ENCODE peak calls at places on chromosomes 13 and 19, in four cellular contexts. R is HepG2, D is K562, M is GM12878. N is an unnamed sample.

GRCh38 chr19:21483589-21484170 is 21.7 kb upstream of the ZNF429 start:
- DNase-seq in R (no peak), D (peak), M (no peak), N (no peak)

GRCh38 chr19:52667972-52668371 is 29.8 kb upstream of the ZNF83 start:
- DNase-seq in R (no peak), D (no peak), M (no peak), N (no peak)

GRCh38 chr13:38970380-38971051 is 20.1 kb downstream of the STOML3 start:
- DNase-seq in R (no peak), D (no peak), M (no peak), N (no peak)

GRCh38 chr13:40187836-40188591 is 478.4 kb downstream of the FOXO1 start:
- DNase-seq in R (no peak), D (no peak), M (no peak), N (no peak)

GRCh38 chr19:55225415-55225958 is 3.1 kb downstream of the TMEM86B start:
- DNase-seq in R (no peak), D (no peak), M (no peak), N (no peak)

GRCh38 chr13:94416454-94417080 is 62.9 kb downstream of the DCT start:
- DNase-seq in R (peak), D (no peak), M (no peak), N (peak)

GRCh38 chr13:90068658-90069057 is 1278.8 kb upstream of the MIR17HG start:
- DNase-seq in R (no peak), D (no peak), M (no peak), N (no peak)

GRCh38 chr13:30103161-30103858 is 204.0 kb downstream of the KATNAL1 start:
- DNase-seq in R (no peak), D (no peak), M (no peak), N (no peak)

GRCh38 chr13:28494861-28495585 is at the start of gene FLT1:
- DNase-seq in R (no peak), D (peak), M (no peak), N (no peak)

GRCh38 chr13:71879129-71879535 is 12.1 kb upstream of the DACH1 start:
- DNase-seq in R (peak), D (no peak), M (no peak), N (peak)

GRCh38 chr13:51785592-51786424 is 18.2 kb downstream of the DHRS12 start:
- DNase-seq in R (no peak), D (peak), M (no peak), N (no peak)
- TF ChIP-seq REST in R (no peak), D (no peak), M (no peak), N (no peak)

GRCh38 chr13:64755961-64756360 is 2474.2 kb downstream of the PCDH9 start:
- DNase-seq in R (no peak), D (no peak), M (no peak), N (no peak)
- TF ChIP-seq SP1 in R (no peak), D (no peak), M (no peak), N (no peak)

GRCh38 chr19:3095375-3096191 is 1.4 kb downstream of the GNA11 start:
- DNase-seq in R (peak), D (no peak), M (no peak), N (no peak)
- TF ChIP-seq REST in R (no peak), D (no peak), M (no peak), N (no peak)

DNA sequence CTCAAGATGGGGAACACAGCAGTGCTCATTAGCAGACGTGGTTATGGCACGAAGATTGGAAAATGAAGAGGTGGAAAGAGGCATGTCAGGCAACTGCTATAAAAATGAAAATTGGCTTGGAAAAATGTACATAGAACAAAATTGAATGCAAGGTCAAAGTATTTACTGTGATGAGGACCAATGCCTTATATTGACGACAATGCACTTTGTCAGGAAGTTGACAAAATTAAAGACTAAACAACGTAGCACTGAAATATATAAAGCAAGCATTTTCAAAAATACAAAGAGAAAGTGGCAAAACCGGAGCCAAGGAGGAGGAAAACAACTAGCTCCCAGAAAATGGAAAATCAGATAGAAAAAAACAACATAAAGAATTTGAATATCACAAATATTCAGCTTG is 113.7 kb upstream of the SGCG start:
- DNase-seq in R (no peak), D (no peak), M (no peak), N (no peak)
- TF ChIP-seq SP1 in R (no peak), D (no peak), M (no peak), N (no peak)

GRCh38 chr19:14496849-14497346 is 971 bp upstream of the GIPC1 start:
- DNase-seq in R (no peak), D (peak), M (no peak), N (no peak)
- TF ChIP-seq REST in R (no peak), D (no peak), M (no peak), N (no peak)

GRCh38 chr19:54145541-54146158 is 8.1 kb downstream of the CNOT3 start:
- DNase-seq in R (no peak), D (no peak), M (no peak), N (no peak)

GRCh38 chr19:54141356-54141755 is 3.8 kb downstream of the CNOT3 start:
- DNase-seq in R (no peak), D (no peak), M (no peak), N (no peak)

GRCh38 chr19:54137913-54138776 is 583 bp downstream of the CNOT3 start:
- DNase-seq in R (no peak), D (peak), M (no peak), N (no peak)

GRCh38 chr19:54138777-54139256 is 1.3 kb downstream of the CNOT3 start:
- DNase-seq in R (no peak), D (no peak), M (no peak), N (no peak)

DNA sequence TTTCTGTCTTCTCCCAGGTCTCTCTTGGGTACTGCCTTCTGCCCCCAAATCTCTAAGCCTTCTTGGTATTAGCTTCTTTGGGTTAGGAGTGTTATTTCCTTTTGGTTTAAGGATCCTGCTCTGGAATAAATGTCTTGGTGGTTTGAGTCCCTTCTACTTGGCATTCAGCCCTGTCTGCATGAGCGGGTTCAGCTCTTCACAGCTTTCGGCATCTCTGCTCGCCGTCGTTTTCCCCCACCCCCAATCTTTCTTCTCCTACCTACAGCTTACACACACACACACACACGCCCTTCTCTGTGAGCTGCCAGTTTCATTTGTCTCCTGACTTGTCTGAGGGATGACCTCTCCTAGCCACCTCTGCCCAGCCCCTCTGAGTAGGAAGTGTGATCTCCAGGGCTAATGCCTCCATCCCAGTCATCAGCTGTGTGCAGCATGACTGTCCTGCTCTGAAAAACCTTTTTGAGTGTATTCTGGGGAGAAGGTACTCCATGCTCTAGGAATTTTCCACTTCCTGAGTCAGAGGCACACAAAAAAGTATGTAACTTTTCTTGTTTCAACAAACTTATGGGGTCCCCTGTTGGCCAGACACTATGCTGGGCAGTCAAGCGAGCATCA is 4.7 kb downstream of the CNOT3 start:
- DNase-seq in R (no peak), D (no peak), M (no peak), N (no peak)
- TF ChIP-seq SP1 in R (no peak), D (no peak), M (no peak), N (no peak)

GRCh38 chr19:35883920-35884319 is 15.5 kb downstream of the APLP1 start:
- DNase-seq in R (no peak), D (no peak), M (no peak), N (no peak)

GRCh38 chr19:35879068-35879467 is 10.7 kb downstream of the APLP1 start:
- DNase-seq in R (no peak), D (no peak), M (no peak), N (no peak)

GRCh38 chr19:35882074-35882832 is 13.9 kb downstream of the APLP1 start:
- DNase-seq in R (peak), D (peak), M (peak), N (peak)

GRCh38 chr19:35885225-35885624 is 15.1 kb downstream of the NFKBID start:
- DNase-seq in R (no peak), D (no peak), M (no peak), N (no peak)

DNA sequence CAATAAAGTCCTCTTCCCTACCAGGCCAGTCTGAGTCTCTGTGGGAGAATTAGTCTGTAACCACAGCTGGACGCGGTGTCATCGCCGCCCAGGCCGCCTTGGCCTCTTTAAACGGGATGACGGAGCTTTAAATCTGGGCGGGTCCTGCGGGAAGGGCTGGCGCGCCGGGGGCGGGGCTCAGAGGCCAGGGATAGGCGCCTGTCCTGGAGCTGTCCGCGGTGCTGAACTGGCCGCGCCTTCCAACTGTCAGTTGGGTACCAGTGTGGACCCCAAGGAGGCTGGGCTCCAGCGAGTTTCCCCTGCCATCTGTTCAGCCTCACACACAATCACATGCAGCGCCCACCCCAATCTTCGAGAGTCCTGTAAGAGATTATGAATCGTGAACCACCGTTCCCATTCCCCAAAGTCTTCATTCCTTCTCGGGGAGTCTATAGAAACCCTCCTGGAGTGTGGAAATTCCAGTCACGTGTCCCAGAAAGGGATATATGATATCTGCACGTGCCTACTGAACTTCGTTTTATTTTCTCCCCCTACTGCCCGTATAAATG is 11.5 kb downstream of the APLP1 start:
- DNase-seq in R (peak), D (peak), M (no peak), N (peak)
- TF ChIP-seq REST in R (peak), D (peak), M (peak), N (peak)

GRCh38 chr19:3065675-3066357 is 3.5 kb upstream of the TLE5 start:
- DNase-seq in R (peak), D (no peak), M (peak), N (no peak)

GRCh38 chr19:3071764-3072163 is 9.5 kb upstream of the TLE5 start:
- DNase-seq in R (no peak), D (no peak), M (no peak), N (no peak)

GRCh38 chr19:3067549-3067948 is 5.3 kb upstream of the TLE5 start:
- DNase-seq in R (no peak), D (no peak), M (no peak), N (no peak)

GRCh38 chr19:3066482-3067049 is 4.3 kb upstream of the TLE5 start:
- DNase-seq in R (peak), D (no peak), M (no peak), N (no peak)

DNA sequence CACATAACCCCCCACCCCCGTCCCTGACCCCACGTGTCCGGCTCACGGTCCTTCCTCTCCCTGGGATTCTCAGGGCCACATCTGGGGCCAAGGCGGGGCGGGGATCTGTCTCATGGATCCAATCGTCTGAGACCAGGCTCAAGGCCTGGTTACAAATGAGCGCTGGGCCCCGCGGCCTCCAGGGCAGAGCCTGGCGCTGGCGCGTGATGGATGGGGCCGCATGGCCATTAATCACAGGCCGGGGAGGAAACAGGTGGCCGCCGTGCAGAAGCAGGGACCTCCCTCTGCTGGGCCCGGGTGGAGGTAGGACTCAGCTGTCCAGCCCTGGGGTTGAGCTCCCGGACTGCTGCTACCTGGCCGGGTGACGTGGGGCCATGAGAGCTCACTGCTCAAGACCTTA is 5.8 kb upstream of the TLE5 start:
- DNase-seq in R (no peak), D (no peak), M (no peak), N (no peak)
- TF ChIP-seq SP1 in R (no peak), D (no peak), M (no peak), N (no peak)

N was measured in HCT116.